ENCODE peak calls at places on chromosome 22, in five cellular contexts. One of them, this sample, is unnamed.
A peak's percentile ranks its signal among the peaks of the same experiment; 100 is the strongest.

GRCh38 chr22:37229805-37230672 is 14.0 kb downstream of the RAC2 start:
- DNase-seq in naive thymus-derived CD4-positive, alpha-beta T cell: peak; percentile 90
- DNase-seq in psoas muscle: no peak
- DNase-seq in testis: no peak
- DNase-seq in right cardiac atrium: no peak
- DNase-seq in this sample: no peak

GRCh38 chr22:39144101-39144815 is 8.2 kb downstream of the CBX7 start:
- DNase-seq in naive thymus-derived CD4-positive, alpha-beta T cell: peak; percentile 52
- DNase-seq in psoas muscle: no peak
- DNase-seq in testis: peak; percentile 38
- DNase-seq in right cardiac atrium: no peak
- DNase-seq in this sample: peak; percentile 50

GRCh38 chr22:24134090-24134846 is 47.0 kb upstream of the SUSD2 start:
- DNase-seq in naive thymus-derived CD4-positive, alpha-beta T cell: peak; percentile 89
- DNase-seq in psoas muscle: no peak
- DNase-seq in testis: peak; percentile 63
- DNase-seq in right cardiac atrium: no peak
- DNase-seq in this sample: no peak

GRCh38 chr22:18973264-18974031 is 37.4 kb upstream of the PRODH start:
- DNase-seq in naive thymus-derived CD4-positive, alpha-beta T cell: no peak
- DNase-seq in psoas muscle: no peak
- DNase-seq in testis: no peak
- DNase-seq in right cardiac atrium: peak; percentile 0
- DNase-seq in this sample: peak; percentile 47

GRCh38 chr22:25508761-25509321 is 55.6 kb upstream of the GRK3 start:
- DNase-seq in naive thymus-derived CD4-positive, alpha-beta T cell: no peak
- DNase-seq in psoas muscle: no peak
- DNase-seq in testis: no peak
- DNase-seq in right cardiac atrium: no peak
- DNase-seq in this sample: no peak

GRCh38 chr22:44180706-44181032 is at the start of gene PARVG:
- DNase-seq in naive thymus-derived CD4-positive, alpha-beta T cell: peak; percentile 75
- DNase-seq in psoas muscle: no peak
- DNase-seq in testis: peak; percentile 22
- DNase-seq in right cardiac atrium: no peak
- DNase-seq in this sample: no peak

GRCh38 chr22:38788417-38788816 is 5.5 kb downstream of the DNAL4 start:
- DNase-seq in naive thymus-derived CD4-positive, alpha-beta T cell: no peak
- DNase-seq in psoas muscle: no peak
- DNase-seq in testis: peak; percentile 89
- DNase-seq in right cardiac atrium: peak; percentile 57
- DNase-seq in this sample: peak; percentile 70

GRCh38 chr22:40325315-40325714 is 21.0 kb upstream of the ADSL start:
- DNase-seq in naive thymus-derived CD4-positive, alpha-beta T cell: peak; percentile 50
- DNase-seq in psoas muscle: no peak
- DNase-seq in testis: no peak
- DNase-seq in right cardiac atrium: no peak
- DNase-seq in this sample: no peak

DNA sequence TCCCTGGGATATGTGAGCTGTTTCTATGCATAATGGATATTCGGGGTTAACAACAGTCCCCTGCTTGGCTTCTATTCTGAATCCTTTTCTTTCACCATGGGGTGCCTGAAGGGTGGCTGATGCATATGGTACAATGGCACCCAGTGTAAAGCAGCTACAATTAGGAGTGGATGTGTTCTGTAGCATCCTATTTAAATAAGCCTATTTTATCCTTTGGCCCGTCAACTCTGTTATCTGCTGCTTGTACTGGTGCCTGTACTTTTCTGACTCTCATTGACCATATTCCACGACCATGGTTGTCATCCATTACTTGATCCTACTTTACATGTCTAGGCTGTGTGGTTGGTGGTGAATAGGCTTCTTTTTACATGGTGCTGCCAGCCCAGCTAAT is 1.3 kb downstream of the TUG1 start:
- DNase-seq in naive thymus-derived CD4-positive, alpha-beta T cell: no peak
- DNase-seq in psoas muscle: no peak
- DNase-seq in testis: no peak
- DNase-seq in right cardiac atrium: no peak
- DNase-seq in this sample: no peak
- H3K9me3 ChIP-seq in naive thymus-derived CD4-positive, alpha-beta T cell: peaks cover 14% of the 10 kb centered on the region
- H3K9me3 ChIP-seq in psoas muscle: peaks cover 14% of the 10 kb centered on the region
- H3K9me3 ChIP-seq in testis: no peaks in the 10 kb centered on the region
- H3K9me3 ChIP-seq in right cardiac atrium: peaks cover 5% of the 10 kb centered on the region
- H3K9me3 ChIP-seq in this sample: no peaks in the 10 kb centered on the region

GRCh38 chr22:48881326-48881980 is 946.2 kb downstream of the BRD1 start:
- DNase-seq in naive thymus-derived CD4-positive, alpha-beta T cell: no peak
- DNase-seq in psoas muscle: no peak
- DNase-seq in testis: no peak
- DNase-seq in right cardiac atrium: no peak
- DNase-seq in this sample: peak; percentile 30

GRCh38 chr22:48884292-48884691 is 943.4 kb downstream of the BRD1 start:
- DNase-seq in naive thymus-derived CD4-positive, alpha-beta T cell: no peak
- DNase-seq in psoas muscle: no peak
- DNase-seq in testis: no peak
- DNase-seq in right cardiac atrium: no peak
- DNase-seq in this sample: no peak

GRCh38 chr22:48880749-48881148 is 946.9 kb downstream of the BRD1 start:
- DNase-seq in naive thymus-derived CD4-positive, alpha-beta T cell: no peak
- DNase-seq in psoas muscle: no peak
- DNase-seq in testis: no peak
- DNase-seq in right cardiac atrium: no peak
- DNase-seq in this sample: no peak

GRCh38 chr22:48883211-48883960 is 944.3 kb downstream of the BRD1 start:
- DNase-seq in naive thymus-derived CD4-positive, alpha-beta T cell: no peak
- DNase-seq in psoas muscle: no peak
- DNase-seq in testis: no peak
- DNase-seq in right cardiac atrium: no peak
- DNase-seq in this sample: no peak

GRCh38 chr22:48882636-48883200 is 945.0 kb downstream of the BRD1 start:
- DNase-seq in naive thymus-derived CD4-positive, alpha-beta T cell: no peak
- DNase-seq in psoas muscle: no peak
- DNase-seq in testis: no peak
- DNase-seq in right cardiac atrium: no peak
- DNase-seq in this sample: peak; percentile 50
- H3K9me3 ChIP-seq in naive thymus-derived CD4-positive, alpha-beta T cell: no peaks in the 10 kb centered on the region
- H3K9me3 ChIP-seq in psoas muscle: no peaks in the 10 kb centered on the region
- H3K9me3 ChIP-seq in testis: no peaks in the 10 kb centered on the region
- H3K9me3 ChIP-seq in right cardiac atrium: no peaks in the 10 kb centered on the region
- H3K9me3 ChIP-seq in this sample: no peaks in the 10 kb centered on the region

GRCh38 chr22:49370841-49371301 is 456.8 kb downstream of the BRD1 start:
- DNase-seq in naive thymus-derived CD4-positive, alpha-beta T cell: no peak
- DNase-seq in psoas muscle: no peak
- DNase-seq in testis: no peak
- DNase-seq in right cardiac atrium: no peak
- DNase-seq in this sample: no peak
- H3K9me3 ChIP-seq in naive thymus-derived CD4-positive, alpha-beta T cell: no peaks in the 10 kb centered on the region
- H3K9me3 ChIP-seq in psoas muscle: no peaks in the 10 kb centered on the region
- H3K9me3 ChIP-seq in testis: no peaks in the 10 kb centered on the region
- H3K9me3 ChIP-seq in right cardiac atrium: no peaks in the 10 kb centered on the region
- H3K9me3 ChIP-seq in this sample: no peaks in the 10 kb centered on the region

GRCh38 chr22:48261048-48261621 is 1498.7 kb downstream of the TBC1D22A start:
- DNase-seq in naive thymus-derived CD4-positive, alpha-beta T cell: no peak
- DNase-seq in psoas muscle: no peak
- DNase-seq in testis: no peak
- DNase-seq in right cardiac atrium: no peak
- DNase-seq in this sample: no peak

GRCh38 chr22:48261706-48262105 is 1499.3 kb downstream of the TBC1D22A start:
- DNase-seq in naive thymus-derived CD4-positive, alpha-beta T cell: no peak
- DNase-seq in psoas muscle: no peak
- DNase-seq in testis: no peak
- DNase-seq in right cardiac atrium: no peak
- DNase-seq in this sample: no peak

GRCh38 chr22:48263431-48263765 is 1500.9 kb downstream of the TBC1D22A start:
- DNase-seq in naive thymus-derived CD4-positive, alpha-beta T cell: no peak
- DNase-seq in psoas muscle: no peak
- DNase-seq in testis: no peak
- DNase-seq in right cardiac atrium: no peak
- DNase-seq in this sample: no peak

GRCh38 chr22:48263791-48264351 is 1501.4 kb downstream of the TBC1D22A start:
- DNase-seq in naive thymus-derived CD4-positive, alpha-beta T cell: no peak
- DNase-seq in psoas muscle: no peak
- DNase-seq in testis: no peak
- DNase-seq in right cardiac atrium: no peak
- DNase-seq in this sample: no peak

GRCh38 chr22:48262596-48263430 is 1500.4 kb downstream of the TBC1D22A start:
- DNase-seq in naive thymus-derived CD4-positive, alpha-beta T cell: no peak
- DNase-seq in psoas muscle: no peak
- DNase-seq in testis: no peak
- DNase-seq in right cardiac atrium: no peak
- DNase-seq in this sample: no peak
- H3K9me3 ChIP-seq in naive thymus-derived CD4-positive, alpha-beta T cell: no peaks in the 10 kb centered on the region
- H3K9me3 ChIP-seq in psoas muscle: no peaks in the 10 kb centered on the region
- H3K9me3 ChIP-seq in testis: no peaks in the 10 kb centered on the region
- H3K9me3 ChIP-seq in right cardiac atrium: no peaks in the 10 kb centered on the region
- H3K9me3 ChIP-seq in this sample: no peaks in the 10 kb centered on the region

GRCh38 chr22:47388778-47389177 is 626.3 kb downstream of the TBC1D22A start:
- DNase-seq in naive thymus-derived CD4-positive, alpha-beta T cell: no peak
- DNase-seq in psoas muscle: no peak
- DNase-seq in testis: no peak
- DNase-seq in right cardiac atrium: no peak
- DNase-seq in this sample: no peak
- H3K9me3 ChIP-seq in naive thymus-derived CD4-positive, alpha-beta T cell: no peaks in the 10 kb centered on the region
- H3K9me3 ChIP-seq in psoas muscle: no peaks in the 10 kb centered on the region
- H3K9me3 ChIP-seq in testis: no peaks in the 10 kb centered on the region
- H3K9me3 ChIP-seq in right cardiac atrium: no peaks in the 10 kb centered on the region
- H3K9me3 ChIP-seq in this sample: no peaks in the 10 kb centered on the region